ENCODE peak calls at places on chromosomes 13 and 19, in eight cellular contexts. V is SK-N-SH, G is neural progenitor cell, B is breast epithelium, L is OCI-LY7, O is cardiac muscle cell, H is esophagus squamous epithelium, W is kidney. Y is an unnamed sample. For H3K4me1, the result is how much of the 10 kb centered on the place peaks cover.

GRCh38 chr13:95714142-95714832 is 37.3 kb downstream of the DNAJC3 start:
- DNase-seq in V (no peak), G (no peak), B (no peak), L (no peak), O (peak), H (no peak), W (no peak), Y (no peak)

GRCh38 chr19:44636439-44637389 is 7.0 kb upstream of the PVR start:
- DNase-seq in V (no peak), G (no peak), B (no peak), L (no peak), O (no peak), H (no peak), W (no peak), Y (no peak)

GRCh38 chr13:46124967-46125933 is 20.4 kb upstream of the CPB2 start:
- DNase-seq in V (no peak), G (no peak), B (no peak), L (no peak), O (no peak), H (no peak), W (no peak), Y (no peak)

GRCh38 chr19:47422417-47423163 is 3.3 kb upstream of the MEIS3 start:
- DNase-seq in V (no peak), G (no peak), B (no peak), L (no peak), O (no peak), H (no peak), W (no peak), Y (no peak)

GRCh38 chr13:23986619-23987018 is 89.3 kb upstream of the C1QTNF9B start:
- DNase-seq in V (no peak), G (no peak), B (no peak), L (no peak), O (peak), H (no peak), W (no peak), Y (no peak)

GRCh38 chr19:1221141-1221903 is 15.7 kb downstream of the STK11 start:
- DNase-seq in V (peak), G (peak), B (no peak), L (no peak), O (peak), H (no peak), W (no peak), Y (no peak)

GRCh38 chr19:45553464-45553863 is 31.1 kb downstream of the OPA3 start:
- DNase-seq in V (no peak), G (peak), B (no peak), L (no peak), O (no peak), H (no peak), W (no peak), Y (no peak)

GRCh38 chr13:105805866-105806265 is 729.6 kb downstream of the EFNB2 start:
- DNase-seq in V (no peak), G (no peak), B (no peak), L (no peak), O (no peak), H (no peak), W (no peak), Y (no peak)

GRCh38 chr19:46716013-46716671 is 772 bp downstream of the PRKD2 start:
- DNase-seq in V (peak), G (peak), B (no peak), L (peak), O (peak), H (no peak), W (peak), Y (no peak)

GRCh38 chr13:110382229-110382628 is 75.1 kb downstream of the COL4A2 start:
- DNase-seq in V (no peak), G (no peak), B (no peak), L (no peak), O (peak), H (no peak), W (no peak), Y (no peak)

GRCh38 chr13:98819382-98819781 is 66.9 kb upstream of the SLC15A1 start:
- DNase-seq in V (no peak), G (no peak), B (no peak), L (no peak), O (no peak), H (no peak), W (no peak), Y (no peak)

GRCh38 chr19:10508707-10509106 is 5.6 kb upstream of the KEAP1 start:
- DNase-seq in V (no peak), G (no peak), B (no peak), L (no peak), O (no peak), H (no peak), W (no peak), Y (no peak)

GRCh38 chr13:73131247-73131646 is 72.4 kb downstream of the KLF5 start:
- DNase-seq in V (no peak), G (no peak), B (no peak), L (no peak), O (no peak), H (no peak), W (no peak), Y (no peak)

GRCh38 chr19:4108767-4109625 is 14.9 kb downstream of the MAP2K2 start:
- DNase-seq in V (no peak), G (no peak), B (no peak), L (no peak), O (no peak), H (no peak), W (no peak), Y (no peak)

GRCh38 chr19:11445141-11445540 is 9.7 kb downstream of the PRKCSH start:
- DNase-seq in V (no peak), G (no peak), B (no peak), L (no peak), O (no peak), H (no peak), W (no peak), Y (no peak)

GRCh38 chr19:44925114-44925891 is 10.9 kb downstream of the APOC1 start:
- DNase-seq in V (no peak), G (no peak), B (peak), L (no peak), O (peak), H (no peak), W (peak), Y (peak)

GRCh38 chr19:44903602-44904425 is 1.8 kb upstream of the APOE start:
- DNase-seq in V (peak), G (peak), B (peak), L (peak), O (peak), H (no peak), W (peak), Y (peak)

GRCh38 chr13:35994131-35994966 is 136.8 kb downstream of the DCLK1 start:
- DNase-seq in V (no peak), G (no peak), B (no peak), L (no peak), O (peak), H (no peak), W (no peak), Y (no peak)

GRCh38 chr13:50463662-50464061 is 379.8 kb downstream of the DLEU7 start:
- DNase-seq in V (no peak), G (no peak), B (no peak), L (no peak), O (no peak), H (no peak), W (no peak), Y (no peak)

GRCh38 chr19:32935629-32936028 is 36.1 kb downstream of the CEP89 start:
- DNase-seq in V (no peak), G (no peak), B (no peak), L (no peak), O (no peak), H (no peak), W (no peak), Y (no peak)

GRCh38 chr19:23867895-23868294 is 46.8 kb upstream of the ZNF726 start:
- DNase-seq in V (peak), G (no peak), B (no peak), L (no peak), O (no peak), H (no peak), W (no peak), Y (no peak)

GRCh38 chr19:6639439-6639838 is 30.5 kb downstream of the TNFSF14 start:
- DNase-seq in V (no peak), G (no peak), B (no peak), L (no peak), O (no peak), H (no peak), W (no peak), Y (no peak)

GRCh38 chr13:27559714-27560113 is 60.6 kb downstream of the LNX2 start:
- DNase-seq in V (no peak), G (no peak), B (no peak), L (no peak), O (no peak), H (no peak), W (no peak), Y (no peak)

GRCh38 chr19:45637890-45638667 is 1.1 kb downstream of the EML2 start:
- DNase-seq in V (no peak), G (no peak), B (no peak), L (no peak), O (peak), H (no peak), W (no peak), Y (no peak)

GRCh38 chr13:64272681-64273080 is 2857.0 kb upstream of the PCDH20 start:
- DNase-seq in V (no peak), G (no peak), B (no peak), L (no peak), O (no peak), H (no peak), W (no peak), Y (no peak)

GRCh38 chr13:92097337-92097903 is 699.0 kb downstream of the GPC5 start:
- DNase-seq in V (no peak), G (no peak), B (no peak), L (no peak), O (peak), H (no peak), W (no peak), Y (no peak)

GRCh38 chr19:35755550-35756371 is 1.1 kb downstream of the HSPB6 start:
- DNase-seq in V (no peak), G (peak), B (peak), L (no peak), O (peak), H (no peak), W (peak), Y (peak)

GRCh38 chr19:42529248-42529764 is 1.0 kb upstream of the CEACAM1 start:
- DNase-seq in V (peak), G (peak), B (peak), L (peak), O (peak), H (no peak), W (no peak), Y (no peak)

GRCh38 chr13:35596299-35596698 is 119.8 kb upstream of the MAB21L1 start:
- DNase-seq in V (no peak), G (no peak), B (no peak), L (no peak), O (no peak), H (no peak), W (no peak), Y (no peak)

GRCh38 chr19:3459322-3459881 is 20.9 kb downstream of the SMIM24 start:
- DNase-seq in V (peak), G (no peak), B (peak), L (no peak), O (peak), H (no peak), W (peak), Y (peak)

GRCh38 chr13:99220199-99220931 is 19.7 kb downstream of the UBAC2 start:
- DNase-seq in V (no peak), G (no peak), B (no peak), L (no peak), O (no peak), H (no peak), W (no peak), Y (no peak)

GRCh38 chr13:51760592-51760991 is 43.4 kb downstream of the DHRS12 start:
- DNase-seq in V (no peak), G (no peak), B (no peak), L (no peak), O (no peak), H (no peak), W (no peak), Y (no peak)

GRCh38 chr19:21422244-21422643 is 25.3 kb downstream of the ZNF493 start:
- DNase-seq in V (no peak), G (no peak), B (no peak), L (no peak), O (no peak), H (no peak), W (no peak), Y (no peak)

DNA sequence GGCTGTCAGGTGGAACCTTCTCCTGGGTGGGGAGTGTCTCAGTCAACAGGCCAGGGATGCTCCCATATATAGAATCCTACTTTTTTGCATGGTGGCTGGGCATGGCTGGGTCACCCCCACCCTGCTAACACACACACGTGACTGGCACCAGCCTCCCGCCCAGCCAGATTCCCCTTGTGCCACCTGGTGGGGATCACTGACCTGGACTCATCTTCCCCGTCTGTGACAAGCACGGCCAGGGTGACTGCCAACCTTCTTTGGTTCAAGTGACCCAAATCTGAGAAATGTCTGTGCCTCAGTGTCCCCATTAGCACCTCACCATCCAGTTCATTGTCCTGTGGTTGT is 1.0 kb downstream of the PKN1 start:
- DNase-seq in V (peak), G (no peak), B (no peak), L (peak), O (no peak), H (no peak), W (no peak), Y (no peak)
- H3K4me1 ChIP-seq in V (under half), G (under half), B (under half), L (under half), O (under half), H (under half), W (under half), Y (under half)

GRCh38 chr19:55633866-55634265 is 6.9 kb upstream of the ZNF580 start:
- DNase-seq in V (no peak), G (no peak), B (no peak), L (no peak), O (no peak), H (no peak), W (no peak), Y (no peak)
- H3K4me1 ChIP-seq in V (under half), G (under half), B (under half), L (under half), O (under half), H (under half), W (under half), Y (half or more)

GRCh38 chr13:30798776-30799625 is 63.7 kb downstream of the ALOX5AP start:
- DNase-seq in V (no peak), G (peak), B (no peak), L (no peak), O (no peak), H (no peak), W (no peak), Y (no peak)
- H3K4me1 ChIP-seq in V (under half), G (under half), B (under half), L (under half), O (under half), H (under half), W (under half), Y (under half)

GRCh38 chr19:49892716-49893115 is 4.0 kb downstream of the IL4I1 start:
- DNase-seq in V (no peak), G (no peak), B (no peak), L (no peak), O (no peak), H (no peak), W (no peak), Y (no peak)
- H3K4me1 ChIP-seq in V (under half), G (under half), B (under half), L (under half), O (under half), H (under half), W (under half), Y (under half)

GRCh38 chr13:113859311-113860050 is 4.4 kb downstream of the GAS6 start:
- DNase-seq in V (no peak), G (no peak), B (no peak), L (no peak), O (no peak), H (no peak), W (peak), Y (no peak)
- H3K4me1 ChIP-seq in V (under half), G (half or more), B (under half), L (under half), O (under half), H (half or more), W (half or more), Y (half or more)

GRCh38 chr19:57293719-57294118 is 13.4 kb downstream of the ZNF460 start:
- DNase-seq in V (no peak), G (no peak), B (no peak), L (no peak), O (no peak), H (no peak), W (no peak), Y (no peak)

GRCh38 chr19:57288373-57288772 is 8.1 kb downstream of the ZNF460 start:
- DNase-seq in V (no peak), G (no peak), B (no peak), L (no peak), O (no peak), H (no peak), W (no peak), Y (no peak)

DNA sequence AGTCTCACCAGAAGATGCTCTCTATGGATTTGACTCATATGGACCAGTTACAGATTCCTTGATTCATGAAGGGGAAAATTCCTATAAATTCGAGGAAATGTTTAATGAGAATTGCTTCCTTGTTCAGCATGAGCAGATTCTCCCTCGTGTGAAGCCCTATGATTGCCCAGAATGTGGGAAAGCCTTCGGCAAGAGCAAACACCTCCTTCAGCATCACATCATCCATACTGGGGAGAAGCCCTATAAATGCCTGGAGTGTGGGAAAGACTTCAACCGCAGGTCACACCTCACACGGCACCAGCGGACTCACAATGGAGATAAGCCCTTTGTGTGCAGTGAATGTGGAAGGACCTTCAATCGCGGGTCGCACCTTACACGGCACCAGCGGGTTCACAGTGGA is 10.7 kb downstream of the ZNF460 start:
- DNase-seq in V (no peak), G (no peak), B (no peak), L (no peak), O (no peak), H (no peak), W (no peak), Y (no peak)
- H3K4me1 ChIP-seq in V (under half), G (under half), B (under half), L (under half), O (under half), H (under half), W (under half), Y (under half)

GRCh38 chr13:67158903-67159302 is 71.2 kb downstream of the PCDH9 start:
- DNase-seq in V (no peak), G (no peak), B (no peak), L (no peak), O (no peak), H (no peak), W (no peak), Y (no peak)

GRCh38 chr13:67152123-67152522 is 78.0 kb downstream of the PCDH9 start:
- DNase-seq in V (peak), G (no peak), B (no peak), L (no peak), O (no peak), H (no peak), W (no peak), Y (no peak)

GRCh38 chr13:67155898-67156717 is 74.0 kb downstream of the PCDH9 start:
- DNase-seq in V (no peak), G (no peak), B (no peak), L (no peak), O (no peak), H (no peak), W (no peak), Y (no peak)

GRCh38 chr13:67156718-67157049 is 73.5 kb downstream of the PCDH9 start:
- DNase-seq in V (no peak), G (peak), B (no peak), L (no peak), O (no peak), H (no peak), W (no peak), Y (no peak)
- H3K4me1 ChIP-seq in V (under half), G (under half), B (under half), L (under half), O (under half), H (under half), W (under half), Y (under half)

GRCh38 chr19:13062317-13062716 is 40.3 kb downstream of the LYL1 start:
- DNase-seq in V (no peak), G (no peak), B (no peak), L (no peak), O (no peak), H (no peak), W (no peak), Y (no peak)
- H3K4me1 ChIP-seq in V (half or more), G (under half), B (under half), L (under half), O (under half), H (under half), W (under half), Y (half or more)